ENCODE peak calls at places on chromosomes 13 and 19, in ten cellular contexts. U, H, K, Q, I, W, B, Y, N and V are unnamed samples.
A peak's percentile ranks its signal among the peaks of the same experiment; 100 is the strongest.

GRCh38 chr19:16628984-16629691 is 1.1 kb upstream of the MED26 start:
- DNase-seq in Y (no peak), H (no peak), N (no peak), B (no peak), K (peak; percentile 71), U (peak; percentile 70), W (no peak), I (no peak), Q (no peak), V (peak; percentile 45)

GRCh38 chr19:54461201-54462071 is 2.1 kb downstream of the LENG9 start:
- DNase-seq in N (no peak), B (no peak), Q (no peak), H (no peak), Y (no peak), W (no peak), U (peak; percentile 46), I (no peak), K (no peak), V (no peak)

GRCh38 chr13:46668302-46668720 is 115.3 kb downstream of the LRCH1 start:
- DNase-seq in I (no peak), N (peak; percentile 47), H (no peak), Y (no peak), B (no peak), U (peak; percentile 95), W (no peak), K (no peak), Q (no peak), V (no peak)

GRCh38 chr19:42282036-42282762 is 13.1 kb downstream of the CIC start:
- DNase-seq in K (no peak), W (no peak), Y (no peak), U (no peak), Q (no peak), I (no peak), H (no peak), B (no peak), N (no peak), V (no peak)

GRCh38 chr19:44532819-44533218 is 3.3 kb upstream of the CEACAM20 start:
- DNase-seq in B (no peak), Y (no peak), U (no peak), H (no peak), Q (no peak), K (no peak), W (no peak), N (no peak), I (no peak), V (no peak)

GRCh38 chr13:46544208-46544607 is 8.8 kb upstream of the LRCH1 start:
- DNase-seq in U (no peak), N (no peak), I (no peak), K (no peak), Y (no peak), Q (no peak), W (no peak), B (no peak), H (no peak), V (peak; percentile 40)

GRCh38 chr19:29546583-29547190 is 20.9 kb downstream of the VSTM2B start:
- DNase-seq in U (no peak), N (no peak), H (no peak), B (no peak), W (no peak), K (no peak), Q (no peak), I (no peak), Y (peak; percentile 25), V (no peak)

GRCh38 chr13:109007946-109008345 is 378.5 kb downstream of the MYO16 start:
- DNase-seq in H (no peak), K (no peak), Y (no peak), I (no peak), U (no peak), N (peak; percentile 16), W (no peak), B (no peak), Q (no peak), V (no peak)

GRCh38 chr19:3104708-3104983 is 10.5 kb downstream of the GNA11 start:
- DNase-seq in H (no peak), Q (no peak), U (no peak), N (no peak), K (no peak), B (no peak), W (no peak), Y (no peak), I (no peak), V (no peak)

GRCh38 chr13:50376895-50377575 is 361.8 kb downstream of the KCNRG start:
- DNase-seq in N (no peak), U (no peak), I (no peak), Y (no peak), W (no peak), B (peak; percentile 77), Q (no peak), K (peak; percentile 70), H (peak; percentile 58), V (no peak)
- TF ChIP-seq CTCF in N (peak; percentile 35), U (no peak), I (no peak), Y (peak; percentile 7), W (no peak), B (peak; percentile 62), Q (peak; percentile 38), K (peak; percentile 79), H (peak; percentile 47), V (no peak)

GRCh38 chr19:49588370-49589122 is 2.4 kb upstream of the PRR12 start:
- DNase-seq in B (no peak), H (peak; percentile 25), Y (no peak), K (no peak), Q (no peak), N (no peak), I (no peak), W (no peak), U (no peak), V (peak; percentile 43)

GRCh38 chr19:49591731-49592485 is 926 bp downstream of the PRR12 start:
- DNase-seq in Y (peak; percentile 79), H (peak; percentile 73), W (no peak), U (peak; percentile 49), Q (no peak), I (peak; percentile 22), N (peak; percentile 31), B (peak; percentile 78), K (peak; percentile 82), V (peak; percentile 48)

GRCh38 chr19:49590971-49591730 is at the start of gene PRR12:
- DNase-seq in K (peak; percentile 83), U (peak; percentile 77), N (peak; percentile 59), I (peak; percentile 50), Y (peak; percentile 84), B (peak; percentile 81), H (peak; percentile 59), Q (no peak), W (no peak), V (peak; percentile 91)

GRCh38 chr19:49589391-49589790 is 1.6 kb upstream of the PRR12 start:
- DNase-seq in U (no peak), H (no peak), I (no peak), W (no peak), K (no peak), B (no peak), N (no peak), Q (no peak), Y (no peak), V (no peak)

DNA sequence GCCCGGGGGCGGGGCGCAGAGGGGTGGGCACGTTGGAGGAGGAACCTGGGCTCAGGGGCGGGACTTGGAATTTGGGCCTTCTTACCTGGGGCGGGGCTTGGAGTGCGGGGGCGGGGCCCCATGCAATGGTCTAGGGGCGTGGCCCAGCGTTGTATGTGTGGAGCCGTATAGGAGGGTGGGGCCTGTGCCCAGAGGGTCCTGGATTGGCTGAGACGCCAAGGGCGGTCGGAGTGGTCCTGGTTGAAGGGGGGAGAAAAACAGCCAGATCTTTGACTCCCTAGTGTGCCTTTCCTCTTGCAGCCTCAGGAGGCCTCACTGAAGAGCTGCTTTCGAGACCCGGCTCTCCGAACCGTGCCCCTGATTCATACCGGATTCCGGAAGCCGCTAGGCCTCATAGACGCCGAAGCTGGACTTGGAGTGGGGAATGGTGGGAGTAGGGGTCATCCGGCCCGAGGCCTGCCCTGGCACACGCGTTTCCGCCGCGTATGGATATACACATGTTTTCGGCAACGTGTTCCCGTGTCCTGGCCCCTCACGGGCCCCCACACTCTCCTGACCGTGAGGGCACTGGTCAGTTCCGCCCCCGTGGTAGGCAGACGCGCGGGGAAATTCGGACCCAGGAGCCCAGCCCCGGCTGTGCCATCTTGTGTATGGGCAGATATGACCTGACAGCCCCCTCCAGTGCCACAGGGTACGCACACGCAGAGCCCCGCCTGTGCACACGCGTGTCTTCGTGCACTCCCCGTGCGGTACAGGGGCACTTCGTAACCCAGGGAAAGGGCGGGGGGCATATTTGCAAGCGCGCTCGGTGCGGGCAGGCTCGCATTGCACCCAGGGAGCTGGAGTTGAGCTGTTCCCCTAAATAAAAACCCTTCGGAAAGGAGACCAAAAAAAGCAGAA is 661 bp upstream of the PRR12 start:
- DNase-seq in W (peak; percentile 87), Q (peak; percentile 96), U (peak; percentile 99), K (peak; percentile 100), Y (peak; percentile 98), I (peak; percentile 89), H (peak; percentile 98), B (peak; percentile 99), N (peak; percentile 92), V (peak; percentile 94)
- TF ChIP-seq CTCF in W (no peak), Q (no peak), U (peak; percentile 6), K (no peak), Y (no peak), I (no peak), H (no peak), B (no peak), N (peak; percentile 5), V (no peak)

DNA sequence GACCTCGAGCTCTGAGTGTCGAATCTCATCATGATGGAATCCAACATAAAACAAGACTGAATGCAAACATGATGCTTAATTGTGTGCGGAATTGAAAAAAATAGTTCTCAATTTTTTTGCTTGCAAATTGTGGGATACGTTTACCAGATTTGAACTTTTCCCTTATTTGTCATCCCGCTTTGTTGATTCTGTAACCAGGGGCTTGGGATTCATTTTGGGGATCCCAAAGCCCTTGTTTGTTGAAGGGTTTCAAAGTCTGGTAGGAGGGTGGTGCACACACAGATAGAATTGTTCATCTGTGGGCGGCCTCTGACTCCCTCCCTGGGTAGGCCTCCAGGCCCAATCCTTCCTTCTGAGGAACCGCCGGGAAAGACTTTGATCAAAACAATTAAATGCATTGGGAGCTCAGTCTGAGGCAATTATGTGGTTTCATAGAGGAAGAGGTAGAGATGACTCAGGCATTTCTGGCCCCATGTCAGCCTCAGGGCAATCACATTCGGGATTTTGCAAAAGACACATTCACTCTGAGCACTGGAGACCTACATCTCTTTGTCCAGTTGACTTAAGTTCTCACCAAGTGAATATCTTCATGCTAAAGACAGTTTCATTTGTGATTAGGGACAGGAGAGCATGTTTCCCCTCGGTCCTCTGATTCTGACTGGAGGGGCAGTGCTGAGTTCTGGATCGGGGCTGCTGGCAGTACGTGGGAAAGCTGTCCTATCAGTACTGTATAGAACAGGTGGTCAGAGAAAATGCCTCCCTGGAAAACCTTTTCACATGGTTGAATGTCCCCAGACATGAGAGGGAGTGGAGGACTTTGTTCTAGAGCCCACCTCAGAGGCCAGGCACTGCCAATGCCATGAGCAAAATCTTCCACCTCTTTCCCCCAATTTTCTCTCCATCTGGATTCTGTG is 27.8 kb upstream of the IGFL4 start:
- DNase-seq in Q (no peak), I (no peak), H (no peak), W (no peak), U (peak; percentile 92), B (no peak), K (no peak), Y (no peak), N (peak; percentile 96), V (no peak)
- TF ChIP-seq CTCF in Q (no peak), I (no peak), H (no peak), W (no peak), U (no peak), B (no peak), K (no peak), Y (no peak), N (no peak), V (no peak)

DNA sequence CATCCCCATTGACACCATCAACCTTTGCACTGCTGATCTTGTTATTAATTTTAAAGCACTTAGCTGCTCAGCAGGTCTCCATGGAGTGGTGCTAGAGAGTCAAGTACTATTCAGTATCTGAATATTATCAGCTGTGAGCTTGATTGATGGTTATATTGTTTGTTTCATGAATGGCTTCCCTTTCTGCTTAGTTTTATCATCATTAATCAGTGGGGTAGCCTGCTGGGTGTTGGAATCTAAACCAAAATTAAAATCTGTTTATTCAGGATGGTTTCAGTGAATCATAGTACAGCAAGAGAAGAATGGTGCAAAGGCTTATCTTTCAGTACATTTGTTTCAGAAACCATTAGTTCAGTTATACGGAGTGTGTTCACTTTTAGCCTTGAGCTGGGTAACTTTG is 42.5 kb upstream of the SCEL start:
- DNase-seq in Y (no peak), H (no peak), U (peak; percentile 42), B (no peak), K (no peak), I (no peak), N (peak; percentile 50), Q (no peak), W (no peak), V (no peak)
- TF ChIP-seq CTCF in Y (peak; percentile 48), H (peak; percentile 15), U (peak; percentile 47), B (no peak), K (peak; percentile 47), I (peak; percentile 71), N (peak; percentile 65), Q (peak; percentile 58), W (no peak), V (peak; percentile 80)